ENCODE peak calls at places on chromosomes 3 and 15, in eight cellular contexts. One of them, this sample, is unnamed.

GRCh38 chr15:60928210-60928609 is 300.9 kb downstream of the RORA start:
- DNase-seq in HFF-Myc: no peak
- DNase-seq in islet precursor cell: no peak
- DNase-seq in anterior cingulate cortex: no peak
- DNase-seq in EH: no peak
- DNase-seq in AG09319: no peak
- DNase-seq in NAMALWA: no peak
- DNase-seq in AG10803: no peak
- DNase-seq in this sample: no peak

GRCh38 chr15:51935466-51936118 is 36.0 kb downstream of the LEO1 start:
- DNase-seq in HFF-Myc: no peak
- DNase-seq in islet precursor cell: no peak
- DNase-seq in anterior cingulate cortex: no peak
- DNase-seq in EH: no peak
- DNase-seq in AG09319: no peak
- DNase-seq in NAMALWA: peak; percentile 72
- DNase-seq in AG10803: no peak
- DNase-seq in this sample: peak; percentile 39

GRCh38 chr15:41855121-41855941 is 16.7 kb downstream of the PLA2G4B start:
- DNase-seq in HFF-Myc: no peak
- DNase-seq in islet precursor cell: no peak
- DNase-seq in anterior cingulate cortex: no peak
- DNase-seq in EH: no peak
- DNase-seq in AG09319: no peak
- DNase-seq in NAMALWA: no peak
- DNase-seq in AG10803: no peak
- DNase-seq in this sample: no peak

GRCh38 chr3:132867956-132868355 is 145.7 kb upstream of the NPHP3 start:
- DNase-seq in HFF-Myc: no peak
- DNase-seq in islet precursor cell: no peak
- DNase-seq in anterior cingulate cortex: no peak
- DNase-seq in EH: peak; percentile 9
- DNase-seq in AG09319: no peak
- DNase-seq in NAMALWA: no peak
- DNase-seq in AG10803: peak; percentile 37
- DNase-seq in this sample: peak; percentile 67

GRCh38 chr15:68407886-68408500 is 24.0 kb downstream of the ITGA11 start:
- DNase-seq in HFF-Myc: no peak
- DNase-seq in islet precursor cell: peak; percentile 29
- DNase-seq in anterior cingulate cortex: no peak
- DNase-seq in EH: no peak
- DNase-seq in AG09319: no peak
- DNase-seq in NAMALWA: no peak
- DNase-seq in AG10803: no peak
- DNase-seq in this sample: no peak

GRCh38 chr3:55622116-55622515 is 135.0 kb upstream of the WNT5A start:
- DNase-seq in HFF-Myc: no peak
- DNase-seq in islet precursor cell: no peak
- DNase-seq in anterior cingulate cortex: no peak
- DNase-seq in EH: peak; percentile 75
- DNase-seq in AG09319: no peak
- DNase-seq in NAMALWA: no peak
- DNase-seq in AG10803: peak; percentile 37
- DNase-seq in this sample: no peak

GRCh38 chr3:98788651-98789050 is 25.5 kb downstream of the ST3GAL6 start:
- DNase-seq in HFF-Myc: no peak
- DNase-seq in islet precursor cell: no peak
- DNase-seq in anterior cingulate cortex: no peak
- DNase-seq in EH: no peak
- DNase-seq in AG09319: no peak
- DNase-seq in NAMALWA: no peak
- DNase-seq in AG10803: no peak
- DNase-seq in this sample: no peak

GRCh38 chr3:184380627-184381260 is 890 bp downstream of the CHRD start:
- DNase-seq in HFF-Myc: no peak
- DNase-seq in islet precursor cell: no peak
- DNase-seq in anterior cingulate cortex: no peak
- DNase-seq in EH: no peak
- DNase-seq in AG09319: no peak
- DNase-seq in NAMALWA: no peak
- DNase-seq in AG10803: no peak
- DNase-seq in this sample: no peak

GRCh38 chr3:17143893-17144664 is 259.3 kb downstream of the PLCL2 start:
- DNase-seq in HFF-Myc: no peak
- DNase-seq in islet precursor cell: no peak
- DNase-seq in anterior cingulate cortex: no peak
- DNase-seq in EH: no peak
- DNase-seq in AG09319: no peak
- DNase-seq in NAMALWA: no peak
- DNase-seq in AG10803: no peak
- DNase-seq in this sample: no peak

GRCh38 chr15:52185151-52185561 is 6.0 kb downstream of the GNB5 start:
- DNase-seq in HFF-Myc: no peak
- DNase-seq in islet precursor cell: no peak
- DNase-seq in anterior cingulate cortex: no peak
- DNase-seq in EH: no peak
- DNase-seq in AG09319: no peak
- DNase-seq in NAMALWA: no peak
- DNase-seq in AG10803: no peak
- DNase-seq in this sample: no peak

GRCh38 chr15:72835289-72835890 is 51.8 kb upstream of the ADPGK start:
- DNase-seq in HFF-Myc: no peak
- DNase-seq in islet precursor cell: no peak
- DNase-seq in anterior cingulate cortex: no peak
- DNase-seq in EH: peak; percentile 10
- DNase-seq in AG09319: no peak
- DNase-seq in NAMALWA: peak; percentile 33
- DNase-seq in AG10803: no peak
- DNase-seq in this sample: no peak

GRCh38 chr3:10570196-10570946 is 65.0 kb upstream of the ATP2B2 start:
- DNase-seq in HFF-Myc: no peak
- DNase-seq in islet precursor cell: no peak
- DNase-seq in anterior cingulate cortex: no peak
- DNase-seq in EH: no peak
- DNase-seq in AG09319: no peak
- DNase-seq in NAMALWA: no peak
- DNase-seq in AG10803: no peak
- DNase-seq in this sample: no peak

GRCh38 chr3:141610993-141611392 is 124.2 kb downstream of the RASA2 start:
- DNase-seq in HFF-Myc: no peak
- DNase-seq in islet precursor cell: no peak
- DNase-seq in anterior cingulate cortex: no peak
- DNase-seq in EH: no peak
- DNase-seq in AG09319: no peak
- DNase-seq in NAMALWA: no peak
- DNase-seq in AG10803: no peak
- DNase-seq in this sample: no peak

This sample was measured in MV-4-11.